ENCODE peak calls at places on chromosomes 5 and 9, in five cellular contexts. B is GM03348, W is NCI-H2081, H is T-helper 2 cell, Q is heart left ventricle. V is an unnamed sample.

GRCh38 chr9:33166263-33167083 is 663 bp downstream of the B4GALT1 start:
- DNase-seq in H (no peak), Q (peak), W (no peak), B (peak), V (no peak)

GRCh38 chr9:137945581-137945980 is 68.0 kb downstream of the CACNA1B start:
- DNase-seq in W (no peak), Q (no peak), H (no peak), B (no peak), V (no peak)

GRCh38 chr5:136058031-136058971 is 29.5 kb downstream of the TGFBI start:
- DNase-seq in H (no peak), B (peak), W (no peak), Q (peak), V (no peak)

GRCh38 chr5:134575316-134575715 is 49.8 kb downstream of the JADE2 start:
- DNase-seq in Q (no peak), W (no peak), H (no peak), B (no peak), V (no peak)

GRCh38 chr9:20220286-20220685 is 402.0 kb downstream of the MLLT3 start:
- DNase-seq in H (no peak), B (no peak), Q (no peak), W (no peak), V (no peak)

GRCh38 chr9:109520475-109521132 is 22.5 kb upstream of the PTPN3 start:
- DNase-seq in Q (no peak), H (no peak), W (peak), B (peak), V (no peak)

GRCh38 chr5:104372796-104373195 is 810.2 kb upstream of the NUDT12 start:
- DNase-seq in W (no peak), H (no peak), B (no peak), Q (no peak), V (no peak)

GRCh38 chr9:111661802-111662491 is 542 bp downstream of the GNG10 start:
- DNase-seq in B (peak), H (peak), Q (peak), W (peak), V (peak)

GRCh38 chr5:132238169-132238744 is 10.6 kb upstream of the P4HA2 start:
- DNase-seq in B (peak), H (no peak), Q (peak), W (peak), V (peak)

GRCh38 chr9:118362596-118362995 is 658.4 kb downstream of the TLR4 start:
- DNase-seq in H (no peak), B (peak), Q (no peak), W (no peak), V (no peak)

GRCh38 chr9:110835859-110836271 is 167.3 kb downstream of the MUSK start:
- DNase-seq in H (no peak), B (peak), W (no peak), Q (no peak), V (no peak)

GRCh38 chr5:65556181-65556580 is 6.8 kb downstream of the CENPK start:
- DNase-seq in W (no peak), Q (no peak), B (no peak), H (no peak), V (no peak)

GRCh38 chr5:135429886-135430437 is 17.2 kb downstream of the DCANP1 start:
- DNase-seq in B (no peak), H (no peak), W (no peak), Q (no peak), V (no peak)

GRCh38 chr9:98540476-98540875 is 168.3 kb downstream of the GABBR2 start:
- DNase-seq in H (no peak), W (no peak), B (no peak), Q (no peak), V (no peak)

GRCh38 chr9:12056874-12057273 is 636.3 kb upstream of the TYRP1 start:
- DNase-seq in B (no peak), H (no peak), Q (no peak), W (no peak), V (no peak)

GRCh38 chr5:12367973-12368372 is 463.7 kb upstream of the CTNND2 start:
- DNase-seq in B (no peak), H (no peak), Q (no peak), W (no peak), V (no peak)

GRCh38 chr5:67648201-67648671 is 451.6 kb upstream of the CD180 start:
- DNase-seq in H (no peak), Q (peak), W (peak), B (peak), V (no peak)

V was measured in T-helper 17 cell.